ENCODE peak calls at places on chromosomes 12 and 14, in nine cellular contexts. H, M, T, A, Y, U, I, F and S are unnamed samples.

GRCh38 chr14:69260246-69260978 is 454 bp downstream of the GALNT16 start:
- DNase-seq in H (no peak), M (peak), T (no peak), A (no peak), Y (peak), U (peak), I (no peak), F (no peak), S (peak)

GRCh38 chr14:64906022-64906421 is 8.2 kb upstream of the CHURC1 start:
- DNase-seq in H (no peak), M (no peak), T (no peak), A (no peak), Y (no peak), U (no peak), I (no peak), F (no peak), S (no peak)

GRCh38 chr14:105393151-105393550 is 5.2 kb upstream of the TEX22 start:
- DNase-seq in H (no peak), M (no peak), T (no peak), A (no peak), Y (no peak), U (no peak), I (peak), F (no peak), S (no peak)

GRCh38 chr12:107767466-107767865 is 6.5 kb upstream of the PRDM4 start:
- DNase-seq in H (no peak), M (no peak), T (no peak), A (no peak), Y (no peak), U (no peak), I (no peak), F (no peak), S (no peak)

GRCh38 chr14:22657861-22658260 is 13.7 kb upstream of the OR6J1 start:
- DNase-seq in H (no peak), M (no peak), T (no peak), A (no peak), Y (no peak), U (peak), I (no peak), F (no peak), S (no peak)

GRCh38 chr12:111248221-111248620 is 120.7 kb downstream of the PHETA1 start:
- DNase-seq in H (no peak), M (peak), T (no peak), A (no peak), Y (no peak), U (no peak), I (no peak), F (no peak), S (no peak)

GRCh38 chr12:48092606-48093005 is 13.3 kb downstream of the SENP1 start:
- DNase-seq in H (no peak), M (no peak), T (no peak), A (no peak), Y (no peak), U (no peak), I (no peak), F (no peak), S (no peak)

GRCh38 chr12:66596189-66596588 is 82.7 kb downstream of the GRIP1 start:
- DNase-seq in H (no peak), M (no peak), T (no peak), A (no peak), Y (no peak), U (no peak), I (no peak), F (no peak), S (no peak)

GRCh38 chr12:119115296-119115905 is 63.3 kb upstream of the HSPB8 start:
- DNase-seq in H (peak), M (peak), T (peak), A (peak), Y (no peak), U (peak), I (no peak), F (peak), S (peak)

GRCh38 chr12:108342985-108343384 is 3.9 kb upstream of the CMKLR1 start:
- DNase-seq in H (no peak), M (no peak), T (no peak), A (no peak), Y (no peak), U (no peak), I (peak), F (no peak), S (no peak)

GRCh38 chr12:1688086-1688710 is 2.7 kb upstream of the ADIPOR2 start:
- DNase-seq in H (no peak), M (no peak), T (no peak), A (no peak), Y (no peak), U (no peak), I (no peak), F (no peak), S (no peak)

GRCh38 chr12:13198921-13199320 is 2.4 kb downstream of the EMP1 start:
- DNase-seq in H (no peak), M (no peak), T (no peak), A (no peak), Y (no peak), U (no peak), I (no peak), F (no peak), S (no peak)

GRCh38 chr12:89247962-89248361 is 104.3 kb downstream of the DUSP6 start:
- DNase-seq in H (no peak), M (peak), T (no peak), A (no peak), Y (no peak), U (no peak), I (no peak), F (no peak), S (no peak)

GRCh38 chr12:75587340-75588106 is 76.1 kb upstream of the KRR1 start:
- DNase-seq in H (no peak), M (no peak), T (no peak), A (no peak), Y (no peak), U (no peak), I (no peak), F (no peak), S (no peak)

GRCh38 chr12:6923851-6924250 is 3.9 kb upstream of the ATN1 start:
- DNase-seq in H (no peak), M (no peak), T (no peak), A (no peak), Y (no peak), U (no peak), I (peak), F (no peak), S (no peak)

GRCh38 chr14:62428429-62429203 is 616.6 kb downstream of the KCNH5 start:
- DNase-seq in H (no peak), M (no peak), T (no peak), A (no peak), Y (no peak), U (no peak), I (no peak), F (no peak), S (no peak)

GRCh38 chr14:67396381-67396965 is 15.5 kb downstream of the PLEK2 start:
- DNase-seq in H (no peak), M (no peak), T (no peak), A (no peak), Y (no peak), U (peak), I (no peak), F (no peak), S (no peak)

GRCh38 chr12:11568762-11569478 is 80.6 kb upstream of the ETV6 start:
- DNase-seq in H (no peak), M (no peak), T (no peak), A (peak), Y (peak), U (no peak), I (no peak), F (no peak), S (no peak)
- TF ChIP-seq POLR2AphosphoS5 in H (no peak), M (no peak), T (no peak), A (no peak), Y (no peak), U (no peak), I (no peak), F (no peak), S (no peak)

GRCh38 chr14:77037886-77038511 is 9.5 kb upstream of the IRF2BPL start:
- DNase-seq in H (no peak), M (no peak), T (no peak), A (peak), Y (no peak), U (peak), I (peak), F (no peak), S (no peak)
- TF ChIP-seq POLR2AphosphoS5 in H (no peak), M (no peak), T (no peak), A (peak), Y (no peak), U (no peak), I (no peak), F (no peak), S (no peak)

GRCh38 chr12:62133440-62133839 is 126.8 kb upstream of the USP15 start:
- DNase-seq in H (no peak), M (no peak), T (no peak), A (no peak), Y (no peak), U (no peak), I (no peak), F (no peak), S (no peak)
- TF ChIP-seq POLR2AphosphoS5 in H (no peak), M (no peak), T (no peak), A (no peak), Y (no peak), U (no peak), I (no peak), F (no peak), S (no peak)

DNA sequence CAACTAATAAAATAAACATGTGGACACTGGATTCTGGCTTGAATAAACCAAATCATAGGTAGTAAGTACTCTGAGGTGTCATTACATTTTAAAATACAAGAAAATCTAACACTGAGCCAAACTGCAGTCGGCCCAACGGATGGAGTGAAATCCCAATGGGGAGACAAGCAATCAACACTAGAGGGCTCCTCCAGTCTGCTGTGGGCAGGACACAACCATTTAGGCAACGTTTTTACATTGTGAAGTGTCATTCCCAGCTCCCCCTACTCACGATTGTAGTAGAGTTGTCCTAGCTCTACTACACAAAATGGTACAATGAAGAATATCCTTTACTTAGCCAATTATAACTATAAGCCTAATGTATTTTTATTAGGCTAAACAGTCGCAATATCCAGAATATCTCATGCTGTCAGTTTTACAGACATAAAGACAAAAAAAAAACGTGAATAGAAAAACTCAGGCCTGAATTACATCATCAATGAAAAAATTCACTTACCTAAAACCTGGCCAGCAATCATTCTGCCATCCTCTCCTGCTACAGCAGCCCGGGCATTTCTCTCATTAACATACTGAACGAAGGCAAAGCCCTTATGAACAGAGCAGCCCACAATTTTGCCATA is 35.7 kb downstream of the HNRNPC start:
- DNase-seq in H (no peak), M (no peak), T (no peak), A (no peak), Y (no peak), U (peak), I (no peak), F (no peak), S (no peak)
- TF ChIP-seq POLR2AphosphoS5 in H (no peak), M (peak), T (no peak), A (no peak), Y (no peak), U (no peak), I (no peak), F (no peak), S (no peak)